ENCODE peak calls at places on chromosomes 1 and 21, in eight cellular contexts. O, Q, D, L, E, U, I and R are unnamed samples.

GRCh38 chr1:2448098-2448445 is 28.0 kb upstream of the PLCH2 start:
- DNase-seq in D (no peak), E (no peak), L (no peak), U (no peak), I (no peak), O (no peak), Q (no peak), R (no peak)

GRCh38 chr1:1402081-1402900 is 3.2 kb upstream of the CCNL2 start:
- DNase-seq in E (peak; percentile 77), I (peak; percentile 60), L (peak; percentile 52), O (peak; percentile 34), U (peak; percentile 54), Q (no peak), D (peak; percentile 15), R (peak; percentile 45)

GRCh38 chr1:210239295-210240155 is 6.9 kb downstream of the SERTAD4 start:
- DNase-seq in L (peak; percentile 28), U (peak; percentile 26), I (peak; percentile 85), D (no peak), E (peak; percentile 63), Q (no peak), O (no peak), R (no peak)

GRCh38 chr1:8370928-8371327 is 53.0 kb downstream of the SLC45A1 start:
- DNase-seq in Q (no peak), D (no peak), O (no peak), I (peak; percentile 35), U (no peak), E (no peak), L (no peak), R (no peak)

GRCh38 chr1:24285231-24285630 is 33.9 kb upstream of the GRHL3 start:
- DNase-seq in Q (no peak), I (no peak), O (no peak), L (no peak), D (no peak), E (no peak), U (no peak), R (no peak)

GRCh38 chr1:153399401-153400055 is 8.7 kb upstream of the S100A8 start:
- DNase-seq in E (no peak), U (no peak), I (no peak), Q (no peak), O (no peak), D (no peak), L (no peak), R (no peak)

GRCh38 chr1:64701071-64701470 is 43.8 kb upstream of the RAVER2 start:
- DNase-seq in E (no peak), I (no peak), U (no peak), O (no peak), L (no peak), D (no peak), Q (no peak), R (no peak)

GRCh38 chr1:219324629-219325367 is 151.1 kb downstream of the LYPLAL1 start:
- DNase-seq in O (no peak), Q (no peak), E (no peak), D (no peak), L (peak; percentile 61), U (no peak), I (peak; percentile 98), R (no peak)

GRCh38 chr1:67988066-67988465 is 62.4 kb downstream of the DIRAS3 start:
- DNase-seq in E (no peak), L (no peak), O (no peak), U (no peak), I (no peak), D (no peak), Q (no peak), R (no peak)

GRCh38 chr21:44918107-44918470 is 2.6 kb downstream of the ITGB2 start:
- DNase-seq in U (no peak), L (no peak), E (no peak), I (no peak), O (peak; percentile 12), Q (no peak), D (no peak), R (no peak)

GRCh38 chr1:111364690-111365089 is 62.8 kb downstream of the OVGP1 start:
- DNase-seq in U (no peak), D (no peak), L (no peak), O (no peak), E (peak; percentile 7), Q (no peak), I (no peak), R (no peak)

GRCh38 chr1:219710529-219711194 is 97.8 kb upstream of the ZC3H11B start:
- DNase-seq in E (no peak), Q (no peak), D (no peak), O (no peak), I (peak; percentile 84), U (no peak), L (peak; percentile 40), R (no peak)

GRCh38 chr1:203033917-203034316 is 7.6 kb downstream of the PPFIA4 start:
- DNase-seq in O (no peak), Q (no peak), E (no peak), I (no peak), U (no peak), D (no peak), L (no peak), R (no peak)

GRCh38 chr1:44500181-44501021 is 95.3 kb downstream of the RNF220 start:
- DNase-seq in U (peak; percentile 51), O (no peak), E (peak; percentile 79), I (no peak), D (no peak), L (no peak), Q (no peak), R (no peak)

GRCh38 chr1:195768936-195769335 is 839.3 kb downstream of the KCNT2 start:
- DNase-seq in O (no peak), U (no peak), Q (no peak), E (no peak), L (no peak), I (peak; percentile 22), D (no peak), R (no peak)

DNA sequence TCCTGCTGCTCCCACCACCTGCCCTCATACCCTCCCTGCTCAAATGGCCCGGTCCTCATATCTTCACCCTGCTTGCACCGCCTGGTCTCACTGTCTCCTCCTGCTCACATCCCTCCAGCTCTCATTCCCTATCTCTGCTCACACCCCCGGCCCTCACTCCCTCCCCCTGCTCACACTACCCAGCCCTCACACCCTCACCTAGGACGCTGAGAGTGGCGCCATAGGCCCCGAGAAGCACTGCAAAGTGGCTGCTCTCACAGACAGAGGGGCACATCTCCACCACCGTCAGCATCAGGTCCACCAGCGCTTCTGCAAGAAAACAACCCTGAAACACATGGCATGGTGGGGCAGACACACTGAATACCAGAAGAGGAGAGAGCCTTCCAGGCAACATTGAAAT is 38.6 kb downstream of the MRAP start:
- DNase-seq in D (no peak), L (no peak), U (no peak), I (no peak), O (no peak), E (no peak), Q (no peak), R (no peak)
- H3K36me3 ChIP-seq in D (peaks cover 4% of the 10 kb centered on the region), L (peaks cover 58% of the 10 kb centered on the region), U (peaks cover 13% of the 10 kb centered on the region), I (peaks cover 53% of the 10 kb centered on the region), O (peaks cover 95% of the 10 kb centered on the region), E (peaks cover 15% of the 10 kb centered on the region), Q (no peaks in the 10 kb centered on the region), R (peaks cover 7% of the 10 kb centered on the region)

DNA sequence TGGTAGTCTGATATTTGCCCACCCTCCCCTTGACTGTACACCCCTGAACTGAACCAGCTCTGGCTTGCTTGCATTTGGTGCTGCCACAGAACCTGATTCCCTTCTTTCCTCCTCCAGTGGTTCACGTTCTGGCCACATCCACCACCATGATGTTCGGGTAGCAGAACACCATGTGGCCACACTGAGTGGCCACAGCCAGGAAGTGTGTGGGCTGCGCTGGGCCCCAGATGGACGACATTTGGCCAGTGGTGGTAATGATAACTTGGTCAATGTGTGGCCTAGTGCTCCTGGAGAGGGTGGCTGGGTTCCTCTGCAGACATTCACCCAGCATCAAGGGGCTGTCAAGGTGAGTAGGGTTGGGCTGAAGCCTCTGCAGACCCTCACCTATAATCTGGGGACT is 1.8 kb downstream of the CDC20 start:
- DNase-seq in U (no peak), Q (no peak), I (no peak), E (no peak), O (no peak), D (no peak), L (no peak), R (no peak)
- H3K36me3 ChIP-seq in U (peaks cover 17% of the 10 kb centered on the region), Q (peaks cover 26% of the 10 kb centered on the region), I (peaks cover 46% of the 10 kb centered on the region), E (peaks cover 14% of the 10 kb centered on the region), O (peaks cover 52% of the 10 kb centered on the region), D (peaks cover 10% of the 10 kb centered on the region), L (peaks cover 26% of the 10 kb centered on the region), R (peaks cover 25% of the 10 kb centered on the region)

DNA sequence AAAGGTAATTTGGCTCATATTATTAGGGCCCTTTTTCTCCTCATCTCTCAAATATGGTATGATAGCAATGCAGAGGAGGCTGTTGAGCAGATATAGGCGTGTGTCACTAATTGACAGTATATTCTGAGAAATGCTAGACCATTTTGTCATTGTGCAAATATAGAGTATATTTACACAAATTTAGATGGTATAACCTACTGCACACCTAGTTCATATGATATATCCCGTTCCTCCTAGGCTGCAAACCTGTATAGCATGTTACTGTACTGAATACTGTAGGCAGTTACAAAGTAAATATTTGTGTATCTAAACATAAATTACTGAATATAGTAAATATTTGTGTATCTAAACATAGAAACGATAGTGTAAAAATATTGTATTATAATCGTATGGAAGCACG is 8.6 kb downstream of the ZBTB37 start:
- DNase-seq in E (no peak), Q (no peak), I (no peak), L (no peak), O (no peak), D (no peak), U (no peak), R (no peak)
- H3K36me3 ChIP-seq in E (no peaks in the 10 kb centered on the region), Q (no peaks in the 10 kb centered on the region), I (peaks cover 15% of the 10 kb centered on the region), L (no peaks in the 10 kb centered on the region), O (peaks cover 74% of the 10 kb centered on the region), D (peaks cover 8% of the 10 kb centered on the region), U (no peaks in the 10 kb centered on the region), R (no peaks in the 10 kb centered on the region)

GRCh38 chr1:154969741-154970452 is 650 bp downstream of the SHC1 start:
- DNase-seq in I (no peak), E (peak; percentile 33), Q (no peak), U (no peak), D (no peak), O (peak; percentile 46), L (no peak), R (no peak)

GRCh38 chr1:154966111-154966510 is 4.4 kb downstream of the SHC1 start:
- DNase-seq in U (no peak), L (no peak), D (no peak), I (no peak), E (no peak), O (no peak), Q (no peak), R (no peak)

GRCh38 chr1:154969246-154969645 is 1.3 kb downstream of the SHC1 start:
- DNase-seq in L (no peak), U (no peak), D (no peak), Q (no peak), I (no peak), E (no peak), O (no peak), R (no peak)

GRCh38 chr1:154968731-154969130 is 1.8 kb downstream of the SHC1 start:
- DNase-seq in O (no peak), L (no peak), D (no peak), U (no peak), I (no peak), E (no peak), Q (no peak), R (no peak)

DNA sequence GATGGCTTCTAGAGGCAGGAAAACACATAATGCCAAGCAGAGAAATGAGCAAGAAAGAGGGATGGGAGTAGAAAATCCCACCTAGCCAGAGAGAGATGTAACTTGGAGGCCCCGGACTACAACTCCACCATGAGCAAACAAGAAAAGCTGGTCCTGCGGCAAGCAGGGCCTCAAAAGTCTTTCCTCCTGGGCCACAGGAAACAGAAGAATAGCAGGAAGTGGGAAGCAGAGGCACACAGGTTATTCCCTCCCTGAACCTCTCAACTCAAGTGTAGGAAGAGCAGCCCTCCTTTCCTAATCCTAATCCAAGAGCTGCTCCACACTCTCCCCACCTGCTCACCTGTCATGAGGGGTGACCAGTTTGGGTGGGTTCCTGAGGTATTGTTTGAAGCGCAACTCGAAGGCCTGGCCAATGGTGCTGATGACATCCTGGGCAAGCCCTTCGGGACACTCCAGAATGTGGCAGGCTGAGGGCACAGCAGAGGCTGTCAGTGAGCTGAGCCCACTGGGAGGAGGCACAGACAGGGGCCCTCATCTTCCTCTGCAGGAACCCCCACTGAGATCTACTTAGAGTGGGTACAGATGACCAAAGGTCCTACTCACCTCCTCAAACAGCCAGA is 3.1 kb downstream of the SHC1 start:
- DNase-seq in Q (no peak), E (no peak), I (no peak), L (no peak), O (no peak), U (no peak), D (no peak), R (no peak)
- H3K36me3 ChIP-seq in Q (peaks cover 21% of the 10 kb centered on the region), E (no peaks in the 10 kb centered on the region), I (peaks cover 54% of the 10 kb centered on the region), L (peaks cover 26% of the 10 kb centered on the region), O (peaks cover 66% of the 10 kb centered on the region), U (peaks cover 36% of the 10 kb centered on the region), D (peaks cover 19% of the 10 kb centered on the region), R (peaks cover 23% of the 10 kb centered on the region)